ENCODE peak calls at places on chromosomes 5 and 9, in four cellular contexts. One of them, this sample, is unnamed.

GRCh38 chr9:33620738-33621439 is 96.8 kb downstream of the ANKRD18B start:
- DNase-seq in fibroblast of pulmonary artery: peak
- DNase-seq in transverse colon: no peak
- DNase-seq in Calu3: no peak
- DNase-seq in this sample: no peak

GRCh38 chr5:73234156-73234555 is 61.2 kb downstream of the TMEM174 start:
- DNase-seq in fibroblast of pulmonary artery: no peak
- DNase-seq in transverse colon: no peak
- DNase-seq in Calu3: no peak
- DNase-seq in this sample: no peak

GRCh38 chr5:167284491-167284890 is 1007.0 kb upstream of the WWC1 start:
- DNase-seq in fibroblast of pulmonary artery: peak
- DNase-seq in transverse colon: no peak
- DNase-seq in Calu3: no peak
- DNase-seq in this sample: no peak

GRCh38 chr5:113606298-113607134 is 93.0 kb downstream of the YTHDC2 start:
- DNase-seq in fibroblast of pulmonary artery: peak
- DNase-seq in transverse colon: peak
- DNase-seq in Calu3: peak
- DNase-seq in this sample: peak

GRCh38 chr9:91036826-91037510 is 235.3 kb downstream of the SYK start:
- DNase-seq in fibroblast of pulmonary artery: peak
- DNase-seq in transverse colon: peak
- DNase-seq in Calu3: peak
- DNase-seq in this sample: peak

GRCh38 chr5:56564451-56565223 is 250.7 kb upstream of the MAP3K1 start:
- DNase-seq in fibroblast of pulmonary artery: peak
- DNase-seq in transverse colon: no peak
- DNase-seq in Calu3: no peak
- DNase-seq in this sample: no peak

GRCh38 chr5:170896779-170897178 is 35.0 kb downstream of the RANBP17 start:
- DNase-seq in fibroblast of pulmonary artery: peak
- DNase-seq in transverse colon: no peak
- DNase-seq in Calu3: peak
- DNase-seq in this sample: peak

GRCh38 chr5:143311428-143311827 is 92.1 kb downstream of the NR3C1 start:
- DNase-seq in fibroblast of pulmonary artery: peak
- DNase-seq in transverse colon: no peak
- DNase-seq in Calu3: no peak
- DNase-seq in this sample: no peak

GRCh38 chr9:124776952-124777645 is at the start of gene OLFML2A:
- DNase-seq in fibroblast of pulmonary artery: no peak
- DNase-seq in transverse colon: peak
- DNase-seq in Calu3: peak
- DNase-seq in this sample: peak

GRCh38 chr5:175467983-175468698 is 10.2 kb upstream of the SFXN1 start:
- DNase-seq in fibroblast of pulmonary artery: no peak
- DNase-seq in transverse colon: no peak
- DNase-seq in Calu3: no peak
- DNase-seq in this sample: no peak

GRCh38 chr9:108775901-108776306 is 79.9 kb downstream of the ACTL7B start:
- DNase-seq in fibroblast of pulmonary artery: no peak
- DNase-seq in transverse colon: no peak
- DNase-seq in Calu3: no peak
- DNase-seq in this sample: no peak

GRCh38 chr9:32378993-32379729 is 5.3 kb upstream of the ACO1 start:
- DNase-seq in fibroblast of pulmonary artery: peak
- DNase-seq in transverse colon: peak
- DNase-seq in Calu3: peak
- DNase-seq in this sample: peak

GRCh38 chr9:72127753-72128152 is 21.5 kb upstream of the GDA start:
- DNase-seq in fibroblast of pulmonary artery: no peak
- DNase-seq in transverse colon: no peak
- DNase-seq in Calu3: no peak
- DNase-seq in this sample: no peak

GRCh38 chr5:61100425-61100824 is 61.8 kb downstream of the SMIM15 start:
- DNase-seq in fibroblast of pulmonary artery: no peak
- DNase-seq in transverse colon: no peak
- DNase-seq in Calu3: no peak
- DNase-seq in this sample: no peak

GRCh38 chr5:2173067-2173466 is 290.3 kb upstream of the IRX4 start:
- DNase-seq in fibroblast of pulmonary artery: no peak
- DNase-seq in transverse colon: no peak
- DNase-seq in Calu3: no peak
- DNase-seq in this sample: no peak

GRCh38 chr9:128892223-128892892 is 10.4 kb downstream of the LRRC8A start:
- DNase-seq in fibroblast of pulmonary artery: peak
- DNase-seq in transverse colon: peak
- DNase-seq in Calu3: peak
- DNase-seq in this sample: peak

GRCh38 chr5:19865336-19866087 is 122.5 kb downstream of the CDH18 start:
- DNase-seq in fibroblast of pulmonary artery: no peak
- DNase-seq in transverse colon: no peak
- DNase-seq in Calu3: no peak
- DNase-seq in this sample: no peak

GRCh38 chr9:89172398-89172797 is 6.2 kb downstream of the SHC3 start:
- DNase-seq in fibroblast of pulmonary artery: no peak
- DNase-seq in transverse colon: no peak
- DNase-seq in Calu3: no peak
- DNase-seq in this sample: no peak

GRCh38 chr5:131771692-131772091 is 25.1 kb downstream of the FNIP1 start:
- DNase-seq in fibroblast of pulmonary artery: no peak
- DNase-seq in transverse colon: no peak
- DNase-seq in Calu3: no peak
- DNase-seq in this sample: no peak

GRCh38 chr5:76527685-76528161 is 95.5 kb downstream of the F2RL2 start:
- DNase-seq in fibroblast of pulmonary artery: no peak
- DNase-seq in transverse colon: no peak
- DNase-seq in Calu3: no peak
- DNase-seq in this sample: no peak

GRCh38 chr5:115816226-115817042 is at the start of gene CDO1:
- DNase-seq in fibroblast of pulmonary artery: peak
- DNase-seq in transverse colon: peak
- DNase-seq in Calu3: no peak
- DNase-seq in this sample: peak

GRCh38 chr9:73219985-73220626 is 68.4 kb downstream of the ANXA1 start:
- DNase-seq in fibroblast of pulmonary artery: peak
- DNase-seq in transverse colon: no peak
- DNase-seq in Calu3: peak
- DNase-seq in this sample: no peak

GRCh38 chr5:95842955-95843544 is 20.5 kb upstream of the GLRX start:
- DNase-seq in fibroblast of pulmonary artery: peak
- DNase-seq in transverse colon: peak
- DNase-seq in Calu3: peak
- DNase-seq in this sample: peak
- TF ChIP-seq CTCF in fibroblast of pulmonary artery: no peak
- TF ChIP-seq CTCF in transverse colon: no peak
- TF ChIP-seq CTCF in Calu3: peak
- TF ChIP-seq CTCF in this sample: peak

GRCh38 chr5:1012316-1012841 is 3.8 kb downstream of the NKD2 start:
- DNase-seq in fibroblast of pulmonary artery: no peak
- DNase-seq in transverse colon: no peak
- DNase-seq in Calu3: no peak
- DNase-seq in this sample: no peak

GRCh38 chr5:1011741-1012315 is 3.2 kb downstream of the NKD2 start:
- DNase-seq in fibroblast of pulmonary artery: no peak
- DNase-seq in transverse colon: no peak
- DNase-seq in Calu3: no peak
- DNase-seq in this sample: no peak

GRCh38 chr5:1010181-1010510 is 1.5 kb downstream of the NKD2 start:
- DNase-seq in fibroblast of pulmonary artery: no peak
- DNase-seq in transverse colon: no peak
- DNase-seq in Calu3: no peak
- DNase-seq in this sample: peak

GRCh38 chr5:1010641-1011046 is 2.0 kb downstream of the NKD2 start:
- DNase-seq in fibroblast of pulmonary artery: no peak
- DNase-seq in transverse colon: no peak
- DNase-seq in Calu3: no peak
- DNase-seq in this sample: no peak

DNA sequence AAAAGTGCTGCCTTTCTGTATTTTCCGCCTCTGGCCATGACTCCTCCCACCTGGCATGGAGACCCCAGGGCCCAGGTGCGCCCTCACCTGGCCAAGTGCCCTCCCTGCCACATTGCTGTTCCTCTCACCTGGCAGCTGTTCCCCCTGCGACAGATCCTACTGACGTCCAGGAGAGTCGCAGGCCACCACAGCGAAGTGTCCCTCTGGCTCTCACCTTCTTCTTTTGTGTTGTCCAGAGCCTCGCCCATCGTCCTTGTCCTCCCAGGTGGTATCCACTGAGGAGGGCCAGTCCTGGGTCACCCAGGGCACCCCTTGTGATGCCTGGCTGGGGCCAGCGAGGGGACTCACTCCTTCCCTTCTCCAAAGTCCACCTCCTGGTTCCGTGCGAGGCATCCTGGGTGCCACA is 2.6 kb downstream of the NKD2 start:
- DNase-seq in fibroblast of pulmonary artery: no peak
- DNase-seq in transverse colon: peak
- DNase-seq in Calu3: peak
- DNase-seq in this sample: no peak
- TF ChIP-seq CTCF in fibroblast of pulmonary artery: peak
- TF ChIP-seq CTCF in transverse colon: peak
- TF ChIP-seq CTCF in Calu3: peak
- TF ChIP-seq CTCF in this sample: no peak

GRCh38 chr5:181156758-181157157 is 9.4 kb downstream of the OR2V2 start:
- DNase-seq in fibroblast of pulmonary artery: no peak
- DNase-seq in transverse colon: no peak
- DNase-seq in Calu3: no peak
- DNase-seq in this sample: no peak
- TF ChIP-seq CTCF in fibroblast of pulmonary artery: no peak
- TF ChIP-seq CTCF in transverse colon: no peak
- TF ChIP-seq CTCF in Calu3: no peak
- TF ChIP-seq CTCF in this sample: no peak

DNA sequence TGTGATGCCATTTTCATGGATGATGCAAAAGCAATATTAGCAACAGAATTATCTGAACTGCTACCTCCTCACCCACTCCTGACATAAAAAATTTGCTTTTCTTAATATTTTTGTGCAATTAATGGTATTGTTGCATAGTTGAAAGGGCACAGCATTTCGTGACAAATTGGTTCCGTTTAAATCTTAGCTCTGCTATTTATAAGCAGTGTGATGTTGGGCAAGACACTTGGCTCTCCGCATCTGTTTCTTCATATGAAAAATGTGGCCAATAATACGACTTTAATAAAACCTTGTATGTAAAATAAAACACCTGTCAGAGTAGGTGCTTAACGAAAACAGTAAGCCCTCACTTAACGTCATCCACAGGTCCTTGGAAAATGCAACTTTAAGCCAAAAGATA is 4.2 kb downstream of the TMEM167A start:
- DNase-seq in fibroblast of pulmonary artery: no peak
- DNase-seq in transverse colon: no peak
- DNase-seq in Calu3: no peak
- DNase-seq in this sample: peak
- TF ChIP-seq CTCF in fibroblast of pulmonary artery: no peak
- TF ChIP-seq CTCF in transverse colon: no peak
- TF ChIP-seq CTCF in Calu3: no peak
- TF ChIP-seq CTCF in this sample: no peak

GRCh38 chr5:111685969-111686368 is 71.0 kb downstream of the NREP start:
- DNase-seq in fibroblast of pulmonary artery: no peak
- DNase-seq in transverse colon: no peak
- DNase-seq in Calu3: no peak
- DNase-seq in this sample: no peak
- TF ChIP-seq CTCF in fibroblast of pulmonary artery: no peak
- TF ChIP-seq CTCF in transverse colon: no peak
- TF ChIP-seq CTCF in Calu3: peak
- TF ChIP-seq CTCF in this sample: no peak

GRCh38 chr5:62143268-62144229 is 162.5 kb upstream of the KIF2A start:
- DNase-seq in fibroblast of pulmonary artery: peak
- DNase-seq in transverse colon: no peak
- DNase-seq in Calu3: peak
- DNase-seq in this sample: no peak
- TF ChIP-seq CTCF in fibroblast of pulmonary artery: peak
- TF ChIP-seq CTCF in transverse colon: peak
- TF ChIP-seq CTCF in Calu3: peak
- TF ChIP-seq CTCF in this sample: peak

DNA sequence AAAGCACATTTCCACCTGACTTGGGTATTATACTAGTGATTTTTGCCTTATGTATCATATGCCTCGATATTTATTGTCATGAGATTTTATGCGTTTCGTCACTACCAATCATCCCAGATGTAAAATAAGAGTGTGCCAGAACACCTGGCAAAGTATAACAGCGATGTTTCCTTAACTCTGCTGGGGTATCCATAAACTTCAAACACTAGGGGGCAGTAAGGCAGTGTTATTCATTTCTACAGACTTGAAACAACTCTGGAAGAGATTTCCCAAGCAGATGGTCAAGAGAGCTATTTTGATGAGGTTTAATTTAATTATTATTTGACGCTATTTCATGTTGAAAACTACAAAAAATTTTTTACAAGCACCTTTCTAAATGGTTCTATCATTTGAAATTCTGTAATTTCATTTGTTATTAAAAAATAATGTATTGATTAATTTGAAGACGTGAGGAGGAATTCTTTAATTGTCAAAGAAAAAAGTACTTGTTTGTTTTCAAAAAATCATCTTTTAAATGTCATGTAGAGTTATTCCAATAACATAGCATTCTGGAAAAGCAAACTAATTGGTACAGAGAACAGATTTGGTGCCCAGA is 388.5 kb upstream of the CTNND2 start:
- DNase-seq in fibroblast of pulmonary artery: no peak
- DNase-seq in transverse colon: no peak
- DNase-seq in Calu3: no peak
- DNase-seq in this sample: no peak
- TF ChIP-seq CTCF in fibroblast of pulmonary artery: no peak
- TF ChIP-seq CTCF in transverse colon: no peak
- TF ChIP-seq CTCF in Calu3: no peak
- TF ChIP-seq CTCF in this sample: no peak

GRCh38 chr5:145903113-145903512 is 30.3 kb upstream of the GRXCR2 start:
- DNase-seq in fibroblast of pulmonary artery: no peak
- DNase-seq in transverse colon: no peak
- DNase-seq in Calu3: no peak
- DNase-seq in this sample: no peak
- TF ChIP-seq CTCF in fibroblast of pulmonary artery: peak
- TF ChIP-seq CTCF in transverse colon: peak
- TF ChIP-seq CTCF in Calu3: peak
- TF ChIP-seq CTCF in this sample: no peak

GRCh38 chr5:92222449-92222848 is 839.3 kb upstream of the ARRDC3 start:
- DNase-seq in fibroblast of pulmonary artery: no peak
- DNase-seq in transverse colon: no peak
- DNase-seq in Calu3: peak
- DNase-seq in this sample: no peak
- TF ChIP-seq CTCF in fibroblast of pulmonary artery: no peak
- TF ChIP-seq CTCF in transverse colon: no peak
- TF ChIP-seq CTCF in Calu3: no peak
- TF ChIP-seq CTCF in this sample: no peak

GRCh38 chr5:139631520-139632165 is 16.5 kb upstream of the CXXC5 start:
- DNase-seq in fibroblast of pulmonary artery: no peak
- DNase-seq in transverse colon: no peak
- DNase-seq in Calu3: no peak
- DNase-seq in this sample: no peak

GRCh38 chr5:139634541-139634940 is 13.6 kb upstream of the CXXC5 start:
- DNase-seq in fibroblast of pulmonary artery: no peak
- DNase-seq in transverse colon: no peak
- DNase-seq in Calu3: no peak
- DNase-seq in this sample: no peak

GRCh38 chr5:139634028-139634325 is 14.2 kb upstream of the CXXC5 start:
- DNase-seq in fibroblast of pulmonary artery: no peak
- DNase-seq in transverse colon: no peak
- DNase-seq in Calu3: no peak
- DNase-seq in this sample: no peak

GRCh38 chr5:139635191-139635590 is 13.0 kb upstream of the CXXC5 start:
- DNase-seq in fibroblast of pulmonary artery: no peak
- DNase-seq in transverse colon: no peak
- DNase-seq in Calu3: no peak
- DNase-seq in this sample: no peak

GRCh38 chr5:139633295-139634027 is 14.7 kb upstream of the CXXC5 start:
- DNase-seq in fibroblast of pulmonary artery: peak
- DNase-seq in transverse colon: peak
- DNase-seq in Calu3: peak
- DNase-seq in this sample: peak
- TF ChIP-seq CTCF in fibroblast of pulmonary artery: no peak
- TF ChIP-seq CTCF in transverse colon: peak
- TF ChIP-seq CTCF in Calu3: peak
- TF ChIP-seq CTCF in this sample: peak

This sample was measured in adrenal gland.